ENCODE peak calls at places on chromosomes 13 and 19, in five cellular contexts. E, K, C, O and D are unnamed samples. For H3K9me3, the result is how much of the 10 kb centered on the place peaks cover.

GRCh38 chr13:46165485-46166220 is 16.3 kb downstream of the LCP1 start:
- DNase-seq in E (no peak), K (no peak), C (no peak), O (peak), D (no peak)

GRCh38 chr13:100506154-100506553 is 82.4 kb downstream of the GGACT start:
- DNase-seq in E (no peak), K (no peak), C (no peak), O (no peak), D (no peak)

GRCh38 chr13:76316998-76317527 is 569.1 kb downstream of the KCTD12 start:
- DNase-seq in E (no peak), K (no peak), C (no peak), O (no peak), D (no peak)

GRCh38 chr13:80408270-80408669 is 67.3 kb upstream of the SPRY2 start:
- DNase-seq in E (no peak), K (no peak), C (no peak), O (no peak), D (no peak)

GRCh38 chr13:107099661-107100060 is 531.7 kb upstream of the ARGLU1 start:
- DNase-seq in E (no peak), K (peak), C (no peak), O (peak), D (no peak)

GRCh38 chr13:73984949-73985691 is 149.1 kb downstream of the KLF12 start:
- DNase-seq in E (peak), K (no peak), C (no peak), O (no peak), D (peak)

GRCh38 chr19:41409288-41409687 is 11.7 kb downstream of the BCKDHA start:
- DNase-seq in E (peak), K (peak), C (no peak), O (peak), D (no peak)

GRCh38 chr19:55452381-55453325 is 8.8 kb downstream of the ISOC2 start:
- DNase-seq in E (peak), K (peak), C (peak), O (peak), D (no peak)

GRCh38 chr13:28574617-28575142 is 79.8 kb upstream of the FLT1 start:
- DNase-seq in E (no peak), K (peak), C (peak), O (peak), D (no peak)

GRCh38 chr13:51895906-51896888 is 34.4 kb downstream of the CCDC70 start:
- DNase-seq in E (peak), K (peak), C (peak), O (peak), D (peak)

GRCh38 chr13:77267362-77267761 is 59.5 kb downstream of the MYCBP2 start:
- DNase-seq in E (no peak), K (peak), C (no peak), O (no peak), D (no peak)

GRCh38 chr19:48480151-48480475 is 10.9 kb downstream of the CYTH2 start:
- DNase-seq in E (peak), K (peak), C (peak), O (no peak), D (no peak)

GRCh38 chr19:13022111-13022858 is 27.0 kb downstream of the NFIX start:
- DNase-seq in E (no peak), K (peak), C (no peak), O (peak), D (no peak)

GRCh38 chr13:110280996-110281688 is 25.8 kb downstream of the COL4A1 start:
- DNase-seq in E (no peak), K (no peak), C (peak), O (no peak), D (no peak)

GRCh38 chr13:29767006-29767405 is 83.4 kb downstream of the UBL3 start:
- DNase-seq in E (no peak), K (peak), C (no peak), O (no peak), D (no peak)

GRCh38 chr19:18150776-18151624 is 2.0 kb upstream of the PIK3R2 start:
- DNase-seq in E (no peak), K (no peak), C (no peak), O (no peak), D (no peak)

GRCh38 chr19:46088101-46088500 is 36.4 kb downstream of the IGFL3 start:
- DNase-seq in E (no peak), K (no peak), C (no peak), O (no peak), D (no peak)

GRCh38 chr19:8206147-8207087 is 2.8 kb upstream of the CERS4 start:
- DNase-seq in E (no peak), K (no peak), C (no peak), O (no peak), D (no peak)

GRCh38 chr19:2478324-2478755 is 2.4 kb downstream of the GADD45B start:
- DNase-seq in E (peak), K (peak), C (peak), O (peak), D (peak)

GRCh38 chr19:50384685-50385535 is 763 bp downstream of the POLD1 start:
- DNase-seq in E (no peak), K (no peak), C (no peak), O (peak), D (no peak)

GRCh38 chr13:105847532-105848295 is 687.7 kb downstream of the EFNB2 start:
- DNase-seq in E (no peak), K (peak), C (no peak), O (peak), D (no peak)

GRCh38 chr19:44284968-44285367 is 19.9 kb downstream of the ZNF235 start:
- DNase-seq in E (no peak), K (no peak), C (no peak), O (no peak), D (no peak)

GRCh38 chr19:44278181-44278690 is 18.6 kb downstream of the ZNF233 start:
- DNase-seq in E (no peak), K (no peak), C (no peak), O (no peak), D (no peak)

GRCh38 chr19:44282846-44283245 is 22.0 kb downstream of the ZNF235 start:
- DNase-seq in E (no peak), K (no peak), C (no peak), O (no peak), D (no peak)

GRCh38 chr19:44277331-44277730 is 17.6 kb downstream of the ZNF233 start:
- DNase-seq in E (no peak), K (no peak), C (no peak), O (no peak), D (no peak)

DNA sequence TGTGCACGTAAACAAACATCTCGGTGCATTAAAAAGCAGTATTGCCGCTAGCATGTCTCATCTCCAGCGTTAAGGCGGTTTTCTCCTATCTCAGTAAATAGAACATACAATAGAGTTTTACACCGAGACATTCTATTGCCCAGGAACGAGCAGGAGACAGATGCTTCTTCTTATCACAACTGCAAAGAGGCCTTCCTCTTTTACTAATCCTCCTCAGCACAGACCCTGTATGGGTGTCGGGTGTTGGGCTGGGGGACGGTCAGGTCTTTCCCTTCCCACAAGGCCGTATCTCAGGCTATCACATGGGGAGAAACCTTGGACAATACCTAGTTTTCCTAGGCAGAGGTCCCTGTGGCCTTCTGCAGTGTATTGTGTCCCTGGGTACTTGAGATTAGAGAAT is 21.2 kb downstream of the ZNF233 start:
- DNase-seq in E (no peak), K (no peak), C (no peak), O (no peak), D (no peak)
- H3K9me3 ChIP-seq in E (half or more), K (under half), C (under half), O (under half), D (under half)

DNA sequence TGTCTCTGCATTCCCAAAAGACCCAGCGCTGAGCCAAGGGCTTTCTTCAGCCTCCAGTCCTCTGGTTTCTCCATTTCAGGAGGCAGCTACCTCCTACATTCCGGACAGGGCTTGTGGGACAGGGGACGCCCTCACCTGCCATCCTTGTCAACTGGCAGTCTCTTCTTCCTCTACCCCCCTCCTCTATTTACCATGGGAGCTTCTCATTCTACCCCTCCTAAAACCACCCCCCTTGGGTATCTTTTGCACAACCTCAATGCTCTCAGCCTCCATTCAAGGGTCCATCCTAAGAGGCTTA is 43.8 kb downstream of the ZNF93 start:
- DNase-seq in E (no peak), K (no peak), C (no peak), O (no peak), D (no peak)
- H3K9me3 ChIP-seq in E (under half), K (under half), C (under half), O (under half), D (under half)

GRCh38 chr13:111547726-111548273 is 227.4 kb downstream of the TEX29 start:
- DNase-seq in E (no peak), K (no peak), C (no peak), O (no peak), D (no peak)
- H3K9me3 ChIP-seq in E (under half), K (under half), C (under half), O (under half), D (under half)

GRCh38 chr19:56960959-56961622 is 120.6 kb upstream of the PEG3 start:
- DNase-seq in E (no peak), K (no peak), C (no peak), O (no peak), D (no peak)
- H3K9me3 ChIP-seq in E (under half), K (under half), C (under half), O (under half), D (under half)

DNA sequence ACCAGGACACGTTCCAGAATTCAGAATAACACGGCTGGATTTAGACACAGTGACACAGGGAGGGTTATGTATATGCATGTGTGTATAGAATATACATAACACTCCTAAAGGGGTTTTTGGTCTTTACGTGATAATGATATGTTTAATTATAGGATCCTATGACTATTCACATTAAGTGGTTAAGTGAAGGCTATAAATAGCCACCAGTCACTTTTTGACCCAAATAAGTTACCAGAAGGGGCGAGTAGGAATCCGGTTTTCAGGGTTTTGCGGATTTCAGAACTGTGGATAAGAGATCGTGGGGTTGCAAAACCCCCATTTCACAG is 6.9 kb downstream of the ANGPTL6 start:
- DNase-seq in E (no peak), K (no peak), C (no peak), O (no peak), D (no peak)
- H3K9me3 ChIP-seq in E (under half), K (under half), C (under half), O (under half), D (under half)

DNA sequence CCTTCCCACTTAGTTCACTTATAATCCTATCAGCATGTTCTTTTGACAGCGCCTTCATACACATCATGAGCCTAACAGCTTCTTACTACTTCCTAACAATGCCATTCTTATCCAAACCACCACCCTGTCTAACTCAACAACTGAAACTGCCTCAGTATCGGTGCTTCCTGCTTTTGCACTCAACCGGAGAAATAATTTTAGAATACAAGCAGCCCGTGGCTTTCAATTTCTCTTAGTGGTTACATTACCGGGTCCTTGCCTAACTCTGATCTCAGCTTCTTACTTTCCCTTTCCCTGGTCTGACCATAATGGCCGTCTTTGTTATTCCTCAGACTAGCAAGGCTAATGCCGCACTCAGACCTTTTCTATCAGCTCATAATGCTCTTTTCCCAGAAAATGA is 17.0 kb downstream of the ZFP82 start:
- DNase-seq in E (no peak), K (no peak), C (no peak), O (no peak), D (no peak)
- H3K9me3 ChIP-seq in E (under half), K (under half), C (under half), O (under half), D (under half)

DNA sequence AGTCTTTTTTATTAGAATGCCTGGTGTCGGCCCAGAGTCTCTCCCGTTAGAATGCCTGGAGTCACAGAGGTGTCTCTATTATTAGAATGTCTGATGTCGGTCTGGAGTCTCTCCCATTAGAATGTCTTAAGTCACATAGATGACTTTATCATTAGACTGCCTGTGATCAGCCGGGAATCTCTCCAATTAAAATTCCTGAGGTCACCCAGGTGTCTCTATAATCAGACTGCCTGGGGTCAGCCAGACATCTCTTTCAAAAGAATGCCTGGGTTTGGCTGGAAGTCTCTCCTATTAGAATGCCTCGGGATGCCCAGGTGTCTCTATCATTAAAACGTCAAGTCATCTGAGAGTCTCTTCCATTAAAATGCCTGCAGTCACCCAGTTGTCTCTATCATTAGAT is 1493.9 kb downstream of the UQCRFS1 start:
- DNase-seq in E (no peak), K (no peak), C (no peak), O (no peak), D (no peak)
- H3K9me3 ChIP-seq in E (under half), K (under half), C (under half), O (under half), D (under half)

DNA sequence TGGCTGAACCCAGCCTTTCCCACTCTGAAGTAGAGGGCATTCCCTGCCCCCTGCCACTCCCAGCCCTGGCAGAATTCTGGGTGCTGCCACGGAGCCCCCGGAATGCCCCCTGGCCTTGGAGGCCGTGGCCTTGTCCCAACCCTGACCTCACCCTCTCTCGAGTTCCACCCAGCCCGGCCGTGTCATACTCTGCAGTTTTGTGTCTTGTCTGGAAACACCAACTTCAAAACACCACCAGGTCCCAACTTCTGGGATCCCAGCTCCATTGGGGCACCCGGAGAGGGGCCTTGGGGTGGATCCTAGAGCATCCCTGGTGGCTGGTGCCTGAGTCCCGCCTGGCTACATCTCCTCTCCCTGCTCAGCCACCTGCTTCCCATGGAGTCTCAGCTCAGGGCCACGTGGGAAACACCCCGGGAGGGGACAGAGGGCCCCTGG is 81.4 kb upstream of the MCF2L start:
- DNase-seq in E (no peak), K (no peak), C (no peak), O (no peak), D (no peak)
- H3K9me3 ChIP-seq in E (under half), K (under half), C (under half), O (under half), D (under half)

GRCh38 chr19:58089846-58090245 is 8.2 kb downstream of the ZSCAN18 start:
- DNase-seq in E (no peak), K (no peak), C (no peak), O (no peak), D (no peak)
- H3K9me3 ChIP-seq in E (under half), K (under half), C (under half), O (under half), D (under half)